ENCODE peak calls at places on chromosomes 3 and 15, in seven cellular contexts. Q is cardiac muscle cell, N is IMR-90, W is heart left ventricle, O is stomach, Y is left ventricle myocardium inferior, E is GM23248. I is an unnamed sample.

GRCh38 chr3:45664558-45664957 is 24.6 kb upstream of the SACM1L start:
- DNase-seq in W (no peak), Q (no peak), Y (no peak), N (no peak), O (peak; percentile 63), E (no peak), I (no peak)

GRCh38 chr15:68576253-68577236 is 2.2 kb upstream of the CORO2B start:
- DNase-seq in O (no peak), Y (no peak), Q (no peak), E (no peak), N (no peak), W (no peak), I (no peak)

GRCh38 chr3:31446411-31446810 is 86.3 kb upstream of the STT3B start:
- DNase-seq in O (no peak), W (no peak), E (no peak), N (no peak), Q (no peak), Y (no peak), I (no peak)

GRCh38 chr3:40057077-40057476 is 247.7 kb downstream of the MYRIP start:
- DNase-seq in N (no peak), O (no peak), Y (no peak), Q (no peak), E (peak; percentile 86), W (no peak), I (no peak)

GRCh38 chr3:130626021-130626420 is 109.0 kb downstream of the COL6A6 start:
- DNase-seq in E (peak; percentile 56), W (no peak), Y (no peak), N (peak; percentile 41), O (no peak), Q (no peak), I (no peak)

GRCh38 chr3:55686720-55687254 is 199.7 kb upstream of the WNT5A start:
- DNase-seq in E (peak; percentile 86), Y (no peak), N (peak; percentile 92), W (no peak), O (no peak), Q (no peak), I (no peak)

GRCh38 chr3:82157952-82158351 is 396.5 kb upstream of the GBE1 start:
- DNase-seq in Q (no peak), Y (no peak), E (peak; percentile 84), W (no peak), O (no peak), N (peak; percentile 52), I (no peak)

GRCh38 chr3:120875507-120875906 is 32.5 kb upstream of the STXBP5L start:
- DNase-seq in W (no peak), O (no peak), E (no peak), Y (no peak), N (no peak), Q (no peak), I (no peak)

GRCh38 chr3:14764331-14765064 is 54.3 kb upstream of the FGD5 start:
- DNase-seq in O (no peak), N (peak; percentile 2), E (peak; percentile 13), Q (no peak), Y (no peak), W (no peak), I (no peak)

GRCh38 chr3:151379083-151379734 is 5.3 kb downstream of the P2RY12 start:
- DNase-seq in O (no peak), W (peak; percentile 19), E (peak; percentile 38), N (no peak), Y (no peak), Q (peak; percentile 46), I (no peak)

GRCh38 chr3:170410428-170411029 is 8.1 kb upstream of the CLDN11 start:
- DNase-seq in Q (peak; percentile 12), O (no peak), Y (no peak), N (no peak), E (peak; percentile 49), W (no peak), I (no peak)

GRCh38 chr3:168722091-168722490 is 626.4 kb upstream of the GOLIM4 start:
- DNase-seq in N (peak; percentile 36), O (no peak), Y (no peak), Q (no peak), W (no peak), E (peak; percentile 6), I (no peak)

GRCh38 chr15:66129561-66129960 is 124.0 kb downstream of the MEGF11 start:
- DNase-seq in N (no peak), Y (no peak), O (no peak), Q (no peak), E (no peak), W (no peak), I (no peak)

GRCh38 chr3:153172796-153173757 is 11.1 kb downstream of the RAP2B start:
- DNase-seq in E (no peak), W (no peak), O (no peak), Q (no peak), N (no peak), Y (no peak), I (no peak)

GRCh38 chr15:27535445-27536129 is 563.5 kb downstream of the OCA2 start:
- DNase-seq in Y (no peak), N (no peak), O (no peak), E (no peak), W (no peak), Q (no peak), I (peak; percentile 1)

GRCh38 chr3:195549931-195550519 is 6.9 kb upstream of the PPP1R2 start:
- DNase-seq in W (peak; percentile 32), N (no peak), Q (no peak), E (no peak), Y (no peak), O (no peak), I (no peak)

GRCh38 chr3:195550723-195551122 is 7.6 kb upstream of the PPP1R2 start:
- DNase-seq in Y (no peak), O (no peak), W (no peak), E (no peak), N (no peak), Q (no peak), I (no peak)

GRCh38 chr3:195549001-195549400 is 5.9 kb upstream of the PPP1R2 start:
- DNase-seq in Y (no peak), Q (no peak), W (no peak), O (no peak), N (no peak), E (peak; percentile 20), I (no peak)

GRCh38 chr3:195553268-195553667 is 10.1 kb upstream of the PPP1R2 start:
- DNase-seq in N (no peak), Q (no peak), W (no peak), O (no peak), E (no peak), Y (no peak), I (no peak)

GRCh38 chr3:195551381-195551978 is 8.4 kb upstream of the PPP1R2 start:
- DNase-seq in E (no peak), Y (peak; percentile 50), Q (no peak), O (no peak), W (peak; percentile 51), N (no peak), I (no peak)
- H3K4me1 ChIP-seq in E (peaks cover 9% of the 10 kb centered on the region), Y (peaks cover 22% of the 10 kb centered on the region), Q (peaks cover 2% of the 10 kb centered on the region), O (peaks cover 26% of the 10 kb centered on the region), W (peaks cover 27% of the 10 kb centered on the region), N (no peaks in the 10 kb centered on the region), I (peaks cover 7% of the 10 kb centered on the region)

GRCh38 chr3:141235661-141236171 is 4.1 kb downstream of the PXYLP1 start:
- DNase-seq in O (no peak), Y (no peak), N (no peak), E (no peak), W (no peak), Q (peak; percentile 10), I (no peak)

GRCh38 chr3:141231923-141232861 is 567 bp downstream of the PXYLP1 start:
- DNase-seq in O (peak; percentile 66), N (no peak), Y (peak; percentile 35), E (peak; percentile 45), Q (peak; percentile 58), W (peak; percentile 44), I (no peak)

GRCh38 chr3:141231101-141231922 is at the start of gene PXYLP1:
- DNase-seq in O (peak; percentile 96), W (peak; percentile 94), N (peak; percentile 85), Q (peak; percentile 93), E (peak; percentile 97), Y (peak; percentile 95), I (peak; percentile 23)

GRCh38 chr3:141234283-141234682 is 2.7 kb downstream of the PXYLP1 start:
- DNase-seq in E (no peak), O (no peak), Q (no peak), N (no peak), W (no peak), Y (no peak), I (no peak)

DNA sequence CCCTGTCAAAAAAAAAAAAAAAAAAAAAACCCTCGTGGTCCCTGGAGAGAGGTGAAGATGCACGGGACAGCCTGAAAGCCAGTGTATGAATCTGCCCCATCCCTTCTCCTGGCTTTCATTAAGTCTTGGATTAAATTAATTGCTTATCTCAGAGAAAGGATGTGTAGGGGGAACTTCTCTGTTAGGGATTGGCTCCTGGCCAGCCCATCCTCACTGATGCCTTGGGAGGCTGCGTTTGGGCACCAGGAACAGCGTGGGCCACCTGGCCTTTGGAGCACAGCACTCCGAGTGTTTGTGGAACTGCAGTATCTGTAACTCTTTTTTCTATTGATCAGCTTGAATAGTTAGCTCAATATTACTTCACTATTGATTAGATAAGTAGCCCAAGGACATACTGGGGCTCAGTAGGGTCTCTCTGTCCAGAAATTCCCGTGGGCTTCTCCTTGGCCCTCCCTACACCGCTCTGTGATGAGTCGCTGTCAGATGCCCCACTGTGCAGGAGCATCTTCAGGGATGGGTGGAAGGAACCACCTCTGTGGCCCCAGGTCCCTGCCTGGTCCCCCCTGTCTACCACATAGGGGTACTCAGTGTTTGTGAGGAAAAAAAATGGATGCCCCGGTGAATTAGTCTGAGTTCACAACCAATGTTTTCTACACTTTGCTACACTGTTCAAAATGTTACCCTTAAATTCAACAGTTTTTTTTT is 2.0 kb downstream of the PXYLP1 start:
- DNase-seq in N (no peak), O (no peak), W (no peak), E (no peak), Y (no peak), Q (no peak), I (no peak)
- H3K4me1 ChIP-seq in N (peaks cover 7% of the 10 kb centered on the region), O (peaks cover 53% of the 10 kb centered on the region), W (peaks cover 46% of the 10 kb centered on the region), E (peaks cover 7% of the 10 kb centered on the region), Y (peaks cover 63% of the 10 kb centered on the region), Q (peaks cover 22% of the 10 kb centered on the region), I (peaks cover 7% of the 10 kb centered on the region)

DNA sequence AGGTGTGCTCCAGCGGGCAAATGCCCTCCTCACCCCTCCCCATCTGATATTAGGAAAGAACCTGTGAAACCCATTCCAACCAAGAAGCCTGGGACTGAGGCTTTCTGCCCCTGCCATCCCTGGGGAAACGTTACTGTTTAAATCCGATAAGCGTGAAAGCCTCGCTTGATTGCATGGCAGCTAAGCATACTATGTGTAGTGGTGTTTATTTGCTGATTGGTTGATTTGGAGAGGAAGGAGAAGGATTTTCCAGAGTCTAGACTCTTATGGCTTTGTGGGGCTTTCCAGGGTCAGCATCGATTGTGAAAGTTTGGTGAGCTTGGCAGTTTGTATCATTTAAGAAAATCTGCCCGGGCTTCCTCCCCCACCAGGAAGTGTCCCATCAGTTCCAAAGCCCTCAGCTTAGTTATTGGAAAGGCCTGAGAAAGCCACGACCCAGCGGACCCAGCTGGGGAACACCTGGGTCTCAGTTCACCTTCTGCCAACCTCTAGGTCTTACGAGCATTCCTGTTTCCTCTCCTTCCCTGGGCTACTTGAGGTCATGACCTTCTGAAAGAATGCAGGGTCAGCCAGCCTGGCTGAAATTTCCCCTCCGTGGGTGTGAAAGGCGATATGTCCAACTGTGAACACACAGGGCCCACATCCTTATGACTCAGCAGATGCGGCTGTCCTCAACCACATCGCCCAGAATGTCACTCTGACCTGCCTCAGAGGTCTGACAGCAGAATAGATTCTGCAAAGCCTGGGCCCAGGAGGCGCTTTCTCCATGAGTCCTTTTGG is 62.8 kb upstream of the HERC1 start:
- DNase-seq in Y (no peak), E (peak; percentile 77), N (peak; percentile 81), Q (peak; percentile 33), O (no peak), W (no peak), I (no peak)
- H3K4me1 ChIP-seq in Y (peaks cover 23% of the 10 kb centered on the region), E (peaks cover 13% of the 10 kb centered on the region), N (peaks cover 12% of the 10 kb centered on the region), Q (peaks cover 7% of the 10 kb centered on the region), O (peaks cover 66% of the 10 kb centered on the region), W (peaks cover 11% of the 10 kb centered on the region), I (no peaks in the 10 kb centered on the region)

GRCh38 chr3:9175421-9175820 is 74.0 kb downstream of the SRGAP3 start:
- DNase-seq in Q (no peak), N (no peak), E (peak; percentile 13), O (peak; percentile 66), W (no peak), Y (no peak), I (peak; percentile 95)
- H3K4me1 ChIP-seq in Q (no peaks in the 10 kb centered on the region), N (no peaks in the 10 kb centered on the region), E (peaks cover 3% of the 10 kb centered on the region), O (peaks cover 22% of the 10 kb centered on the region), W (peaks cover 13% of the 10 kb centered on the region), Y (peaks cover 10% of the 10 kb centered on the region), I (peaks cover 53% of the 10 kb centered on the region)

I was measured in keratinocyte.